ENCODE peak calls at places on chromosome 1, in eight cellular contexts. R is GM12891; A is psoas muscle; B is globus pallidus; D is central memory CD8-positive, alpha-beta T cell; E is stimulated activated CD4-positive, alpha-beta T cell treated with anti-CD3 and anti-CD28 coated beads, TNF-alpha, amount 100 ng/mL, for 4 hours; C is GM13976; L is IMR-90. O is an unnamed sample.
A peak's percentile ranks its signal among the peaks of the same experiment; 100 is the strongest.

GRCh38 chr1:28509705-28510349 is 4.0 kb downstream of the RCC1 start:
- DNase-seq in R (no peak), D (no peak), L (no peak), C (no peak), A (no peak), B (no peak), E (no peak), O (no peak)

GRCh38 chr1:195733826-195734225 is 874.4 kb downstream of the KCNT2 start:
- DNase-seq in C (no peak), E (no peak), R (no peak), A (no peak), B (no peak), D (no peak), L (no peak), O (no peak)

GRCh38 chr1:235898126-235898525 is 31.4 kb upstream of the LYST start:
- DNase-seq in D (no peak), R (no peak), E (no peak), L (no peak), C (no peak), A (no peak), B (no peak), O (no peak)

GRCh38 chr1:100322436-100323211 is 29.7 kb upstream of the CDC14A start:
- DNase-seq in E (no peak), R (no peak), C (no peak), L (peak; percentile 31), D (no peak), B (no peak), A (no peak), O (no peak)

GRCh38 chr1:23202263-23202749 is 15.0 kb downstream of the HTR1D start:
- DNase-seq in R (no peak), B (no peak), C (no peak), D (no peak), A (no peak), L (peak; percentile 73), E (no peak), O (no peak)

GRCh38 chr1:54461731-54462596 is 55.8 kb upstream of the SSBP3 start:
- DNase-seq in D (no peak), R (no peak), C (no peak), B (no peak), E (no peak), L (no peak), A (no peak), O (no peak)

GRCh38 chr1:205748398-205749093 is 1.4 kb downstream of the NUCKS1 start:
- DNase-seq in L (peak; percentile 79), D (no peak), E (no peak), C (no peak), A (no peak), R (no peak), B (peak; percentile 43), O (no peak)

GRCh38 chr1:182615468-182616129 is 11.4 kb upstream of the RGS16 start:
- DNase-seq in C (no peak), E (no peak), R (no peak), B (peak; percentile 75), A (peak; percentile 70), D (peak; percentile 34), L (no peak), O (no peak)

GRCh38 chr1:208766812-208767211 is 522.6 kb upstream of the PLXNA2 start:
- DNase-seq in A (no peak), B (no peak), D (no peak), E (no peak), R (no peak), C (no peak), L (no peak), O (no peak)

GRCh38 chr1:102047724-102048123 is 51.0 kb upstream of the OLFM3 start:
- DNase-seq in B (no peak), D (no peak), A (no peak), E (no peak), C (no peak), L (no peak), R (no peak), O (no peak)

GRCh38 chr1:192003295-192004083 is 154.8 kb upstream of the RGS18 start:
- DNase-seq in B (no peak), D (no peak), A (no peak), E (no peak), R (no peak), C (no peak), L (no peak), O (no peak)

GRCh38 chr1:110283677-110284076 is 55.5 kb upstream of the RBM15 start:
- DNase-seq in A (no peak), C (no peak), B (no peak), E (no peak), L (peak; percentile 28), D (no peak), R (no peak), O (no peak)

GRCh38 chr1:204828352-204828850 is 42.3 kb upstream of the NFASC start:
- DNase-seq in B (peak; percentile 86), R (peak; percentile 57), A (peak; percentile 73), C (peak; percentile 46), L (no peak), E (no peak), D (no peak), O (no peak)

GRCh38 chr1:241828576-241828975 is 19.4 kb upstream of the EXO1 start:
- DNase-seq in D (no peak), L (peak; percentile 54), C (no peak), B (no peak), A (no peak), E (no peak), R (no peak), O (no peak)

GRCh38 chr1:29708381-29708780 is 472.1 kb downstream of the PTPRU start:
- DNase-seq in D (no peak), E (no peak), C (no peak), B (no peak), L (peak; percentile 69), R (no peak), A (no peak), O (no peak)

GRCh38 chr1:236035681-236036101 is 29.2 kb downstream of the NID1 start:
- DNase-seq in L (peak; percentile 53), A (no peak), R (no peak), C (no peak), D (no peak), B (no peak), E (no peak), O (no peak)

GRCh38 chr1:98468111-98468717 is 193.3 kb upstream of the SNX7 start:
- DNase-seq in L (peak; percentile 81), E (no peak), D (no peak), R (no peak), B (peak; percentile 37), A (no peak), C (peak; percentile 0), O (no peak)